ENCODE peak calls at places on chromosomes 6 and 20, in six cellular contexts. D is memory B cell, W is IMR-90, L is Kasumi-1, Y is ovary, C is sigmoid colon. R is an unnamed sample.
A peak's percentile ranks its signal among the peaks of the same experiment; 100 is the strongest.

GRCh38 chr6:41713161-41713649 is 22.2 kb downstream of the TFEB start:
- DNase-seq in W (peak; percentile 45), D (no peak), Y (no peak), L (no peak), C (peak; percentile 90), R (peak; percentile 82)

GRCh38 chr6:51844391-51844735 is 243.1 kb downstream of the PKHD1 start:
- DNase-seq in L (no peak), C (no peak), D (no peak), Y (no peak), W (no peak), R (no peak)

GRCh38 chr6:3696525-3696924 is 55.0 kb downstream of the PXDC1 start:
- DNase-seq in L (no peak), C (no peak), Y (no peak), W (peak; percentile 57), D (no peak), R (peak; percentile 48)

GRCh38 chr6:44036699-44037101 is 90.6 kb downstream of the MRPL14 start:
- DNase-seq in Y (no peak), C (peak; percentile 40), L (peak; percentile 16), D (no peak), W (no peak), R (no peak)

GRCh38 chr20:36957875-36958667 is 6.6 kb upstream of the SAMHD1 start:
- DNase-seq in W (no peak), D (no peak), Y (no peak), C (no peak), L (peak; percentile 90), R (no peak)

GRCh38 chr6:169846286-169847056 is 95.0 kb downstream of the ERMARD start:
- DNase-seq in Y (no peak), L (no peak), D (no peak), W (no peak), C (no peak), R (no peak)

GRCh38 chr20:4038047-4038459 is 22.7 kb upstream of the RNF24 start:
- DNase-seq in W (peak; percentile 67), C (peak; percentile 84), D (peak; percentile 70), Y (no peak), L (peak; percentile 99), R (no peak)

GRCh38 chr6:63418741-63419140 is 99.0 kb upstream of the LGSN start:
- DNase-seq in D (no peak), Y (no peak), C (no peak), L (peak; percentile 40), W (no peak), R (no peak)

GRCh38 chr6:129795261-129795660 is 65.9 kb downstream of the TMEM244 start:
- DNase-seq in Y (no peak), C (no peak), W (no peak), L (no peak), D (no peak), R (no peak)

GRCh38 chr20:36455972-36456625 is 85.2 kb upstream of the MYL9 start:
- DNase-seq in C (no peak), W (no peak), L (no peak), D (no peak), Y (no peak), R (no peak)

GRCh38 chr6:148888853-148889252 is 142.0 kb downstream of the UST start:
- DNase-seq in W (peak; percentile 38), C (no peak), L (no peak), Y (no peak), D (no peak), R (no peak)

R was measured in cerebellar cortex.